ENCODE peak calls at places on chromosome 9, in ten cellular contexts. X, I, V, S, K, Y, J, Q, O and B are unnamed samples. For H3K4me1, the result is how much of the 10 kb centered on the place peaks cover.

GRCh38 chr9:126211441-126212074 is 115.1 kb upstream of the MVB12B start:
- DNase-seq in X (no peak), I (no peak), V (no peak), S (no peak), K (no peak), Y (no peak), J (no peak), Q (no peak), O (no peak), B (peak)

GRCh38 chr9:83999141-83999918 is 18.7 kb downstream of the RMI1 start:
- DNase-seq in X (no peak), I (no peak), V (no peak), S (no peak), K (no peak), Y (no peak), J (no peak), Q (no peak), O (no peak), B (no peak)

GRCh38 chr9:136525841-136526499 is 19.9 kb downstream of the NOTCH1 start:
- DNase-seq in X (no peak), I (peak), V (no peak), S (peak), K (no peak), Y (peak), J (no peak), Q (peak), O (peak), B (no peak)

GRCh38 chr9:133509179-133510083 is 15.3 kb downstream of the MYMK start:
- DNase-seq in X (no peak), I (peak), V (no peak), S (peak), K (no peak), Y (no peak), J (no peak), Q (peak), O (no peak), B (no peak)

GRCh38 chr9:91395553-91396470 is 27.8 kb downstream of the NFIL3 start:
- DNase-seq in X (no peak), I (no peak), V (no peak), S (no peak), K (no peak), Y (no peak), J (no peak), Q (no peak), O (no peak), B (no peak)

GRCh38 chr9:114981095-114981494 is 50.7 kb upstream of the TNFSF8 start:
- DNase-seq in X (no peak), I (no peak), V (no peak), S (no peak), K (no peak), Y (no peak), J (no peak), Q (no peak), O (no peak), B (no peak)

GRCh38 chr9:120625222-120625621 is 45.3 kb upstream of the CDK5RAP2 start:
- DNase-seq in X (no peak), I (no peak), V (no peak), S (no peak), K (no peak), Y (no peak), J (no peak), Q (no peak), O (no peak), B (no peak)

GRCh38 chr9:101027733-101028345 is 688 bp upstream of the PLPPR1 start:
- DNase-seq in X (no peak), I (no peak), V (no peak), S (no peak), K (no peak), Y (no peak), J (no peak), Q (no peak), O (no peak), B (no peak)

GRCh38 chr9:77392328-77392727 is 215.0 kb downstream of the VPS13A start:
- DNase-seq in X (no peak), I (no peak), V (no peak), S (no peak), K (no peak), Y (no peak), J (no peak), Q (no peak), O (no peak), B (no peak)

GRCh38 chr9:86732514-86732913 is 214.8 kb downstream of the GAS1 start:
- DNase-seq in X (no peak), I (no peak), V (no peak), S (no peak), K (no peak), Y (peak), J (no peak), Q (no peak), O (peak), B (no peak)

GRCh38 chr9:36485647-36486453 is 85.8 kb upstream of the RNF38 start:
- DNase-seq in X (no peak), I (peak), V (no peak), S (no peak), K (peak), Y (peak), J (no peak), Q (no peak), O (peak), B (no peak)

GRCh38 chr9:99105152-99106043 is 485 bp downstream of the TGFBR1 start:
- DNase-seq in X (peak), I (peak), V (peak), S (peak), K (peak), Y (peak), J (peak), Q (peak), O (peak), B (peak)

GRCh38 chr9:72883867-72884266 is 69.0 kb downstream of the ALDH1A1 start:
- DNase-seq in X (no peak), I (no peak), V (no peak), S (no peak), K (no peak), Y (no peak), J (no peak), Q (no peak), O (no peak), B (no peak)

GRCh38 chr9:98091735-98092632 is 27.0 kb downstream of the TRIM14 start:
- DNase-seq in X (no peak), I (no peak), V (no peak), S (no peak), K (no peak), Y (no peak), J (no peak), Q (no peak), O (no peak), B (no peak)

GRCh38 chr9:109013678-109014145 is 413 bp upstream of the CTNNAL1 start:
- DNase-seq in X (no peak), I (no peak), V (no peak), S (no peak), K (no peak), Y (no peak), J (no peak), Q (no peak), O (no peak), B (no peak)

GRCh38 chr9:696332-697090 is 145.0 kb upstream of the DMRT1 start:
- DNase-seq in X (no peak), I (peak), V (no peak), S (no peak), K (no peak), Y (peak), J (no peak), Q (peak), O (peak), B (no peak)

GRCh38 chr9:107213561-107214028 is 69.5 kb upstream of the RAD23B start:
- DNase-seq in X (no peak), I (no peak), V (no peak), S (no peak), K (no peak), Y (no peak), J (no peak), Q (peak), O (no peak), B (no peak)

GRCh38 chr9:4741365-4742031 is 496 bp upstream of the AK3 start:
- DNase-seq in X (no peak), I (peak), V (no peak), S (peak), K (no peak), Y (peak), J (no peak), Q (peak), O (peak), B (no peak)

GRCh38 chr9:110531776-110532175 is 47.8 kb downstream of the SVEP1 start:
- DNase-seq in X (no peak), I (no peak), V (no peak), S (no peak), K (no peak), Y (no peak), J (no peak), Q (no peak), O (no peak), B (no peak)

GRCh38 chr9:26210338-26210851 is 532.2 kb upstream of the TUSC1 start:
- DNase-seq in X (no peak), I (no peak), V (no peak), S (no peak), K (no peak), Y (no peak), J (no peak), Q (no peak), O (no peak), B (no peak)

GRCh38 chr9:127232833-127233549 is 31.6 kb upstream of the GARNL3 start:
- DNase-seq in X (no peak), I (no peak), V (no peak), S (no peak), K (no peak), Y (no peak), J (no peak), Q (no peak), O (no peak), B (no peak)

GRCh38 chr9:78030553-78031270 is 899 bp downstream of the GNAQ start:
- DNase-seq in X (peak), I (peak), V (no peak), S (peak), K (peak), Y (peak), J (peak), Q (peak), O (peak), B (no peak)

GRCh38 chr9:12681620-12682019 is 11.6 kb upstream of the TYRP1 start:
- DNase-seq in X (no peak), I (no peak), V (no peak), S (no peak), K (no peak), Y (no peak), J (no peak), Q (no peak), O (no peak), B (no peak)

GRCh38 chr9:31393240-31393639 is 991.2 kb upstream of the ACO1 start:
- DNase-seq in X (no peak), I (no peak), V (no peak), S (no peak), K (no peak), Y (no peak), J (no peak), Q (no peak), O (no peak), B (no peak)

GRCh38 chr9:108759399-108759798 is 96.4 kb downstream of the ACTL7B start:
- DNase-seq in X (no peak), I (peak), V (no peak), S (no peak), K (no peak), Y (no peak), J (no peak), Q (peak), O (no peak), B (no peak)

GRCh38 chr9:121700165-121700830 is 48.9 kb downstream of the DAB2IP start:
- DNase-seq in X (peak), I (peak), V (no peak), S (peak), K (peak), Y (peak), J (peak), Q (peak), O (peak), B (no peak)

GRCh38 chr9:93003552-93004407 is 54.7 kb upstream of the SUSD3 start:
- DNase-seq in X (peak), I (peak), V (no peak), S (peak), K (peak), Y (no peak), J (peak), Q (peak), O (peak), B (peak)

GRCh38 chr9:107169796-107170195 is 113.3 kb upstream of the RAD23B start:
- DNase-seq in X (no peak), I (no peak), V (no peak), S (no peak), K (no peak), Y (no peak), J (no peak), Q (no peak), O (no peak), B (peak)

GRCh38 chr9:132943677-132944293 is 631 bp downstream of the TSC1 start:
- DNase-seq in X (no peak), I (no peak), V (no peak), S (no peak), K (no peak), Y (no peak), J (no peak), Q (no peak), O (no peak), B (no peak)

GRCh38 chr9:110048976-110049698 is 158.8 kb downstream of the C9orf152 start:
- DNase-seq in X (no peak), I (peak), V (no peak), S (no peak), K (no peak), Y (no peak), J (peak), Q (peak), O (no peak), B (no peak)

GRCh38 chr9:104871961-104872527 is 55.9 kb downstream of the ABCA1 start:
- DNase-seq in X (no peak), I (no peak), V (no peak), S (no peak), K (no peak), Y (no peak), J (no peak), Q (no peak), O (no peak), B (no peak)

GRCh38 chr9:121810489-121810888 is 159.1 kb downstream of the DAB2IP start:
- DNase-seq in X (no peak), I (no peak), V (no peak), S (no peak), K (no peak), Y (no peak), J (no peak), Q (no peak), O (no peak), B (no peak)

GRCh38 chr9:97307500-97308163 is at the start of gene CCDC180:
- DNase-seq in X (peak), I (no peak), V (no peak), S (no peak), K (no peak), Y (no peak), J (peak), Q (peak), O (no peak), B (peak)

DNA sequence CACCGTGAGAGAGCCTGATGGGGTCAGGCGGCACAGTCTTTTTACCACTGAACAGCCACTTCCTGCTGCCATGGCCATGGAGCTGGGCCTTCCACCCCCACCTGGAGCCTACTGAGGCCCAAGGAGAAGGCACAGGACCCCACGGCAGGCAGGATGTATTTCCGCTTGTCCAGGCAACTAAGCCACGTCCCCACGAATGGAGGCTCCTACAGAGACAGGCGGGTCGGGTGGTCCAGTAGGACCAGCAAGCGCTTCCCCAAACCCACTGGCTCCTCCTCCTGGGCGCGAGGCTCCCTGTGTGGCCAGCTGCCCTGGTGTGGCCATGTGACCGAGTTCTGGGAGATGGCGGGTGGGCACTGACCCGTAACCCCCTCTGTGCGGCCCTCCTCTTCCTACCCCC is 66.5 kb downstream of the SECISBP2 start:
- DNase-seq in X (no peak), I (no peak), V (no peak), S (no peak), K (no peak), Y (no peak), J (peak), Q (no peak), O (no peak), B (no peak)
- TF ChIP-seq POLR2A in X (no peak), I (no peak), V (no peak), S (no peak), K (no peak), Y (no peak), J (no peak), Q (no peak), O (no peak), B (no peak)

GRCh38 chr9:94911986-94912635 is 185.6 kb downstream of the AOPEP start:
- DNase-seq in X (no peak), I (no peak), V (no peak), S (no peak), K (no peak), Y (no peak), J (no peak), Q (no peak), O (no peak), B (peak)
- H3K4me1 ChIP-seq in X (under half), I (under half), V (under half), S (under half), K (under half), Y (under half), J (under half), Q (under half), O (under half), B (under half)

GRCh38 chr9:134682651-134683364 is 41.2 kb downstream of the COL5A1 start:
- DNase-seq in X (peak), I (no peak), V (no peak), S (no peak), K (no peak), Y (peak), J (peak), Q (no peak), O (no peak), B (no peak)
- TF ChIP-seq POLR2A in X (no peak), I (no peak), V (no peak), S (no peak), K (no peak), Y (no peak), J (no peak), Q (no peak), O (no peak), B (no peak)

GRCh38 chr9:124766815-124767554 is 4.1 kb downstream of the NR6A1 start:
- DNase-seq in X (no peak), I (no peak), V (no peak), S (no peak), K (no peak), Y (no peak), J (no peak), Q (no peak), O (no peak), B (no peak)

GRCh38 chr9:124764774-124765438 is 6.2 kb downstream of the NR6A1 start:
- DNase-seq in X (no peak), I (no peak), V (no peak), S (no peak), K (no peak), Y (no peak), J (no peak), Q (no peak), O (no peak), B (no peak)

GRCh38 chr9:124767830-124768229 is 3.3 kb downstream of the NR6A1 start:
- DNase-seq in X (no peak), I (no peak), V (no peak), S (no peak), K (no peak), Y (no peak), J (no peak), Q (no peak), O (no peak), B (no peak)

GRCh38 chr9:124765439-124765835 is 5.7 kb downstream of the NR6A1 start:
- DNase-seq in X (no peak), I (no peak), V (no peak), S (no peak), K (no peak), Y (no peak), J (no peak), Q (no peak), O (no peak), B (no peak)

GRCh38 chr9:124766326-124766725 is 4.8 kb downstream of the NR6A1 start:
- DNase-seq in X (no peak), I (no peak), V (no peak), S (no peak), K (no peak), Y (no peak), J (no peak), Q (no peak), O (no peak), B (no peak)
- H3K4me1 ChIP-seq in X (under half), I (under half), V (under half), S (under half), K (under half), Y (under half), J (under half), Q (half or more), O (under half), B (under half)

GRCh38 chr9:131543141-131543540 is 2.2 kb upstream of the PRRT1B start:
- DNase-seq in X (no peak), I (no peak), V (no peak), S (no peak), K (no peak), Y (no peak), J (no peak), Q (no peak), O (no peak), B (no peak)

GRCh38 chr9:131552030-131552429 is 6.7 kb downstream of the PRRT1B start:
- DNase-seq in X (no peak), I (no peak), V (no peak), S (no peak), K (no peak), Y (no peak), J (no peak), Q (no peak), O (no peak), B (no peak)

GRCh38 chr9:131545003-131545785 is at the start of gene PRRT1B:
- DNase-seq in X (no peak), I (peak), V (no peak), S (peak), K (peak), Y (no peak), J (no peak), Q (peak), O (no peak), B (no peak)

GRCh38 chr9:131545786-131546335 is 538 bp downstream of the PRRT1B start:
- DNase-seq in X (no peak), I (no peak), V (no peak), S (no peak), K (no peak), Y (no peak), J (no peak), Q (no peak), O (no peak), B (no peak)

GRCh38 chr9:131546336-131547084 is 1.2 kb downstream of the PRRT1B start:
- DNase-seq in X (no peak), I (no peak), V (no peak), S (peak), K (no peak), Y (no peak), J (no peak), Q (no peak), O (no peak), B (no peak)
- TF ChIP-seq POLR2A in X (no peak), I (no peak), V (no peak), S (no peak), K (no peak), Y (no peak), J (no peak), Q (no peak), O (no peak), B (no peak)